ENCODE peak calls at places on chromosomes 2 and 18, in four cellular contexts. T is hepatocyte, L is Peyer's patch, U is heart right ventricle. F is an unnamed sample.

GRCh38 chr2:69163109-69163508 is 150.1 kb downstream of the ANTXR1 start:
- DNase-seq in L (no peak), T (peak; percentile 44), U (no peak), F (no peak)

GRCh38 chr18:64131314-64131713 is 17.6 kb downstream of the LINC00305 start:
- DNase-seq in U (no peak), L (no peak), T (no peak), F (no peak)

GRCh38 chr2:7437122-7437521 is 519.9 kb downstream of the RNF144A start:
- DNase-seq in T (no peak), U (no peak), L (no peak), F (no peak)

GRCh38 chr2:182509-183122 is 81.2 kb downstream of the SH3YL1 start:
- DNase-seq in U (no peak), L (no peak), T (no peak), F (no peak)

GRCh38 chr2:28821295-28821958 is 10.8 kb downstream of the SPDYA start:
- DNase-seq in L (no peak), T (peak; percentile 73), U (peak; percentile 47), F (no peak)

GRCh38 chr18:37398248-37398920 is 167.2 kb downstream of the CELF4 start:
- DNase-seq in U (no peak), T (no peak), L (no peak), F (no peak)

GRCh38 chr18:51137051-51137729 is 60.3 kb downstream of the MEX3C start:
- DNase-seq in L (no peak), T (no peak), U (no peak), F (no peak)

GRCh38 chr18:23493654-23494053 is 9.7 kb upstream of the RMC1 start:
- DNase-seq in U (no peak), L (no peak), T (no peak), F (no peak)

GRCh38 chr2:170815311-170815710 is 1.4 kb upstream of the GAD1 start:
- DNase-seq in U (no peak), T (no peak), L (no peak), F (no peak)

GRCh38 chr18:45850021-45850420 is 24.5 kb downstream of the SIGLEC15 start:
- DNase-seq in T (no peak), U (no peak), L (no peak), F (no peak)

GRCh38 chr2:221100467-221101089 is 471.5 kb downstream of the EPHA4 start:
- DNase-seq in L (no peak), U (no peak), T (peak; percentile 10), F (no peak)

GRCh38 chr2:240296611-240297552 is 138.6 kb upstream of the GPC1 start:
- DNase-seq in L (no peak), T (no peak), U (peak; percentile 70), F (peak; percentile 53)

GRCh38 chr2:159968282-159968900 is 94.0 kb downstream of the PLA2R1 start:
- DNase-seq in L (no peak), T (peak; percentile 57), U (peak; percentile 32), F (no peak)

GRCh38 chr2:55840460-55840859 is 83.1 kb downstream of the EFEMP1 start:
- DNase-seq in T (no peak), U (no peak), L (no peak), F (no peak)

GRCh38 chr2:207143474-207144190 is 22.1 kb downstream of the KLF7 start:
- DNase-seq in T (peak; percentile 56), U (peak; percentile 80), L (peak; percentile 53), F (peak; percentile 79)

GRCh38 chr2:106801256-106801655 is 84.7 kb downstream of the ST6GAL2 start:
- DNase-seq in L (no peak), U (no peak), T (no peak), F (no peak)

GRCh38 chr2:238994876-238995275 is 147.0 kb downstream of the TWIST2 start:
- DNase-seq in T (no peak), L (no peak), U (no peak), F (no peak)

GRCh38 chr2:120919771-120920437 is 184.2 kb downstream of the GLI2 start:
- DNase-seq in U (peak; percentile 41), L (no peak), T (peak; percentile 62), F (no peak)

GRCh38 chr2:125564471-125564870 is 1091.5 kb upstream of the GYPC start:
- DNase-seq in U (no peak), T (no peak), L (no peak), F (no peak)

GRCh38 chr2:16130906-16131400 is 190.6 kb downstream of the MYCN start:
- DNase-seq in U (no peak), T (no peak), L (no peak), F (no peak)

GRCh38 chr2:226791056-226791486 is 8.5 kb downstream of the IRS1 start:
- DNase-seq in T (peak; percentile 74), L (no peak), U (peak; percentile 65), F (peak; percentile 76)

GRCh38 chr2:120313695-120314615 is 32.0 kb upstream of the INHBB start:
- DNase-seq in L (no peak), U (no peak), T (peak; percentile 47), F (peak; percentile 66)

GRCh38 chr2:1068241-1068640 is 117.6 kb downstream of the SNTG2 start:
- DNase-seq in L (no peak), T (no peak), U (no peak), F (no peak)

GRCh38 chr2:29880084-29880483 is 41.3 kb downstream of the ALK start:
- DNase-seq in T (no peak), L (no peak), U (no peak), F (no peak)

GRCh38 chr2:37201208-37201607 is 4.9 kb downstream of the CEBPZOS start:
- DNase-seq in T (no peak), L (no peak), U (no peak), F (no peak)

GRCh38 chr2:193963472-193964119 is 1693.4 kb upstream of the SLC39A10 start:
- DNase-seq in L (no peak), T (peak; percentile 56), U (no peak), F (no peak)

GRCh38 chr2:111185496-111186022 is 64.8 kb downstream of the BCL2L11 start:
- DNase-seq in T (peak; percentile 71), U (peak; percentile 25), L (peak; percentile 95), F (peak; percentile 89)

GRCh38 chr2:100406120-100406508 is 11.4 kb downstream of the CHST10 start:
- DNase-seq in L (no peak), U (no peak), T (no peak), F (no peak)

DNA sequence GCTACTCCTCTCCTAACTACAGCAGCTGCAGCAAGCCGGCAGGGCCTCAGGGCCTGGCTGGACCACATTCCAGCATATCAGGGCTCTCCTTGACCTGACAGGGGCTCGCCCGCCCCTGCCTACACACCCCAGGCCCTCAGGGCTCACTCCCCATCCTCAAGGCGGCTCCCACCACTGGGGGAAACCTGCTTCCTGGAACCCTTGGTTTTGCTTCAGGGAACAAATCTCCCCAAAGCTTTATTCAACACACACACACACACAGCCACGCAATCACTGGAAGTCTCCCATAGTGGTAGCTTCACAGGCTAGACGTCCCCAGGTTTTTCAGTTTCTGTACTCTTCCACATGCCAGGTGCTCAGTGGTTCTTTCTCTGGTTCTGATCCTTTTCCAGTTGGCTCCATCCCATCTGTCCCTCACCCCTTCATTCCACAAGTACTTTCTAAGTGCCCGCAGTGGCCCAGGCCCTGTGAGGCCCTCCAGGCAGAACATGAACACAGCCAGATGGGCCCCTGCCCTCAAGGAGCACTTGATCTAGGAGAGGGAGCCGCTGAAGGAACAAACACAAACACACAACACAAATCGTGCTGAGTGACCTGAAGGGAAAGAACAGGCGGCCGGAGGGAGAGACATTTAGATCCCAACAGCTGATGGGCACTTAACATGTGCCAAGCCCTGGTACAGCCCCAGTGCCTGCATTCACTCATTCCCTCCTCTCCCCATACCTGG is 51.1 kb downstream of the TNS1 start:
- DNase-seq in L (peak; percentile 20), T (no peak), U (no peak), F (peak; percentile 78)
- H3K27ac ChIP-seq in L (peak overlapping the region; percentile 1), T (no peak overlapping the region), U (peak overlapping the region; percentile 80), F (peak overlapping the region; percentile 81)

DNA sequence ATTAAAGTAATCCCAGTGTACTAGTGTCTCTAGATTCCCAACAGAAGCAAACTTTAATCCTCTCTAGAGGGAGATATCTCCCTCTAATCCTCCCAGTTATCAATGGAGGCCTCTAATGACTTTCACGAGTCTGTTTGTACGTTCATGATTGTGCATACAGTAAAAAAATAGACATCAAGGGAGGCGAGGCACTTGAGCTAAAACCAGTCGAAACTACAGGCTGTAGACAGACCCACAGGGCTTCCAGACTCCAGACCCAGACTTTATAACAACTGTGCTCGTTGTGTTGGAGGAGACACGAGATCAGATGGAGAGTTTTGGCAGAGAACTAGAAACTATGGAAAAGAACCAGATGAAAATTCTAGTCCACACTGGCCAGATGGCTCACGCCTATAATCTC is 7.0 kb downstream of the DGKD start:
- DNase-seq in T (no peak), U (no peak), L (no peak), F (no peak)
- H3K4me3 ChIP-seq in T (no peak overlapping the region), U (no peak overlapping the region), L (no peak overlapping the region), F (no peak overlapping the region)

GRCh38 chr2:152534460-152535131 is 182.7 kb downstream of the PRPF40A start:
- DNase-seq in L (no peak), U (no peak), T (no peak), F (no peak)
- H3K27ac ChIP-seq in L (no peak overlapping the region), U (no peak overlapping the region), T (no peak overlapping the region), F (no peak overlapping the region)

GRCh38 chr2:130346741-130347066 is 4.0 kb downstream of the IMP4 start:
- DNase-seq in U (no peak), L (no peak), T (no peak), F (no peak)
- H3K4me3 ChIP-seq in U (no peak overlapping the region), L (no peak overlapping the region), T (no peak overlapping the region), F (no peak overlapping the region)

DNA sequence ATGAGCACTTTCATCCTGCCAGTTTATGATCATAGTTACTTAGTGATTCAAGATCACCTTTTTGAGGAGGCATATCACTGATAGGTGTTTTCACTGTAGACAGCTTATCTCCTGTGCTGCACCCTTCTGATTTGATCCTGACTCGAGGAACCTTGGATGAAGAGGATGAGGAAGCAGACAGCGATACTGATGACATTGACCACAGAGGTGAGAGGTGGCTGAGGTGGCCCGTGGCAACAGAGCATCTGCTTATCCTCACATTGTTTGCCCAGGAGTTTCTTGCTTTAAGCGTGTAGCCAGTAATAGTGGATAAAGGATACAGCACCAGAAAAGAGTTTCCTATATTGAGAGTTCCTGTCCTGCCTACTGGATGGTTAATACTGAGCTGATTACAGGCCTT is 15.7 kb downstream of the SUPT7L start:
- DNase-seq in L (no peak), T (no peak), U (no peak), F (no peak)
- H3K27ac ChIP-seq in L (no peak overlapping the region), T (no peak overlapping the region), U (no peak overlapping the region), F (no peak overlapping the region)